ENCODE peak calls at places on chromosome 2, in eight cellular contexts. B is ureter; M is GM13976; O is stimulated activated CD8-positive, alpha-beta memory T cell treated with anti-CD3 and anti-CD28 coated beads, Interleukin-2, amount 100 ng/mL, for 48 hours; T is fibroblast of mammary gland; R is stimulated activated CD4-positive, alpha-beta T cell treated with anti-CD3 and anti-CD28 coated beads, TNF-alpha, amount 100 ng/mL, for 24 hours; X is activated T-cell treated with anti-CD3 and anti-CD28 coated beads for 1 hour; C is activated CD4-positive, alpha-beta T cell treated with anti-CD3 and anti-CD28 coated beads for 24 hours. Q is an unnamed sample.

GRCh38 chr2:151040036-151040435 is 221.6 kb downstream of the RBM43 start:
- DNase-seq in T (peak), M (no peak), X (no peak), B (no peak), R (no peak), C (no peak), O (no peak), Q (no peak)

GRCh38 chr2:189276277-189276676 is 96.7 kb upstream of the COL5A2 start:
- DNase-seq in O (no peak), M (no peak), C (no peak), R (no peak), X (no peak), T (peak), B (no peak), Q (no peak)

GRCh38 chr2:177753682-177754475 is 318.7 kb downstream of the PDE11A start:
- DNase-seq in T (peak), B (peak), R (no peak), O (no peak), C (no peak), M (no peak), X (no peak), Q (no peak)

GRCh38 chr2:26043862-26044736 is 10.2 kb downstream of the RAB10 start:
- DNase-seq in R (no peak), B (no peak), M (peak), C (no peak), O (no peak), X (no peak), T (peak), Q (no peak)

GRCh38 chr2:109331081-109331480 is 202.1 kb downstream of the SH3RF3 start:
- DNase-seq in B (no peak), R (no peak), T (peak), C (no peak), X (no peak), O (no peak), M (no peak), Q (peak)

GRCh38 chr2:222582931-222583330 is 73.0 kb downstream of the FARSB start:
- DNase-seq in X (no peak), R (no peak), M (no peak), T (peak), C (no peak), B (no peak), O (no peak), Q (peak)

GRCh38 chr2:20448246-20449046 is 1.6 kb downstream of the RHOB start:
- DNase-seq in B (no peak), R (no peak), C (no peak), M (no peak), T (peak), O (no peak), X (no peak), Q (no peak)

GRCh38 chr2:103788875-103789715 is 1027.3 kb downstream of the TMEM182 start:
- DNase-seq in B (no peak), R (no peak), O (no peak), C (no peak), X (no peak), M (no peak), T (peak), Q (peak)